ENCODE peak calls at places on chromosomes 12 and 14, in four cellular contexts. A is tibial artery; X is activated naive CD8-positive, alpha-beta T cell treated with anti-CD3 and anti-CD28 coated beads for 36 hours; J is T-cell. I is an unnamed sample.

GRCh38 chr14:101491841-101492240 is 69.5 kb upstream of the DIO3 start:
- DNase-seq in A (peak), X (no peak), J (no peak), I (no peak)

GRCh38 chr12:92701441-92701840 is 1.3 kb upstream of the PLEKHG7 start:
- DNase-seq in A (no peak), X (no peak), J (no peak), I (no peak)

GRCh38 chr12:97283297-97283696 is 179.3 kb upstream of the RMST start:
- DNase-seq in A (no peak), X (no peak), J (no peak), I (no peak)

GRCh38 chr12:66688836-66689439 is 10.1 kb upstream of the GRIP1 start:
- DNase-seq in A (no peak), X (peak), J (peak), I (no peak)

GRCh38 chr14:90319634-90320541 is 11.9 kb downstream of the NRDE2 start:
- DNase-seq in A (no peak), X (no peak), J (no peak), I (no peak)

GRCh38 chr12:11944321-11944720 is 126.4 kb upstream of the BCL2L14 start:
- DNase-seq in A (no peak), X (no peak), J (no peak), I (no peak)

GRCh38 chr12:101901782-101902181 is 24.4 kb downstream of the DRAM1 start:
- DNase-seq in A (no peak), X (no peak), J (no peak), I (no peak)

GRCh38 chr14:101024686-101025085 is 121.2 kb upstream of the RTL1 start:
- DNase-seq in A (peak), X (no peak), J (no peak), I (no peak)

GRCh38 chr12:49334226-49334625 is 2.8 kb downstream of the C1QL4 start:
- DNase-seq in A (no peak), X (no peak), J (no peak), I (no peak)

GRCh38 chr12:107066686-107067085 is 26.7 kb downstream of the CRY1 start:
- DNase-seq in A (no peak), X (no peak), J (no peak), I (no peak)

GRCh38 chr12:107131832-107132616 is 38.7 kb upstream of the CRY1 start:
- DNase-seq in A (no peak), X (no peak), J (no peak), I (no peak)

GRCh38 chr14:91872011-91872476 is 4.7 kb upstream of the TC2N start:
- DNase-seq in A (peak), X (no peak), J (no peak), I (no peak)

GRCh38 chr12:85835810-85836715 is at the start of gene RASSF9:
- DNase-seq in A (peak), X (no peak), J (no peak), I (peak)

GRCh38 chr14:61213930-61214329 is 67.2 kb downstream of the TMEM30B start:
- DNase-seq in A (no peak), X (no peak), J (no peak), I (no peak)

GRCh38 chr12:132185698-132186097 is 41.4 kb downstream of the NOC4L start:
- DNase-seq in A (no peak), X (no peak), J (no peak), I (no peak)

GRCh38 chr14:51018521-51018920 is 74.2 kb upstream of the PYGL start:
- DNase-seq in A (no peak), X (no peak), J (no peak), I (no peak)

GRCh38 chr12:115037830-115038229 is 353.9 kb upstream of the TBX3 start:
- DNase-seq in A (no peak), X (no peak), J (no peak), I (no peak)

GRCh38 chr14:58414845-58415244 is 12.5 kb downstream of the TIMM9 start:
- DNase-seq in A (no peak), X (no peak), J (no peak), I (no peak)

GRCh38 chr12:26493656-26494055 is 298.3 kb downstream of the SSPN start:
- DNase-seq in A (no peak), X (no peak), J (no peak), I (no peak)

GRCh38 chr12:21774358-21775129 is at the start of gene KCNJ8:
- DNase-seq in A (peak), X (peak), J (no peak), I (peak)

GRCh38 chr14:91891721-91892220 is 24.4 kb upstream of the TC2N start:
- DNase-seq in A (no peak), X (no peak), J (no peak), I (no peak)

GRCh38 chr14:76245097-76245496 is 93.4 kb downstream of the GPATCH2L start:
- DNase-seq in A (no peak), X (no peak), J (no peak), I (no peak)

GRCh38 chr12:46933947-46934346 is 108.2 kb upstream of the SLC38A4 start:
- DNase-seq in A (no peak), X (no peak), J (no peak), I (no peak)

GRCh38 chr12:2395352-2395977 is 342.7 kb downstream of the CACNA1C start:
- DNase-seq in A (no peak), X (peak), J (no peak), I (peak)

GRCh38 chr14:60650382-60650961 is 1.2 kb upstream of the SIX1 start:
- DNase-seq in A (no peak), X (no peak), J (no peak), I (no peak)

GRCh38 chr12:93351726-93352125 is 26.0 kb upstream of the NUDT4 start:
- DNase-seq in A (no peak), X (no peak), J (no peak), I (no peak)

GRCh38 chr12:101038289-101038871 is 171.7 kb downstream of the SLC5A8 start:
- DNase-seq in A (no peak), X (peak), J (no peak), I (no peak)

GRCh38 chr12:30002677-30003076 is 218.9 kb upstream of the TMTC1 start:
- DNase-seq in A (no peak), X (no peak), J (no peak), I (no peak)

GRCh38 chr12:107339932-107340331 is 246.6 kb upstream of the CRY1 start:
- DNase-seq in A (no peak), X (no peak), J (no peak), I (no peak)

GRCh38 chr14:54570651-54571415 is 3.9 kb downstream of the SAMD4A start:
- DNase-seq in A (no peak), X (no peak), J (no peak), I (no peak)

GRCh38 chr12:106369624-106370346 is 12.2 kb downstream of the POLR3B start:
- DNase-seq in A (no peak), X (no peak), J (no peak), I (no peak)

GRCh38 chr12:77796775-77797174 is 33.9 kb upstream of the NAV3 start:
- DNase-seq in A (no peak), X (no peak), J (no peak), I (no peak)

I was measured in left ventricle myocardium inferior.